ENCODE peak calls at places on chromosomes 11 and 22, in six cellular contexts. F is epithelial cell of proximal tubule, Y is Caco-2, Q is fibroblast of lung, Z is dorsolateral prefrontal cortex, A is fibroblast of pulmonary artery. O is an unnamed sample.

GRCh38 chr11:73393479-73394415 is 17.5 kb downstream of the RELT start:
- DNase-seq in F (no peak), Y (peak; percentile 89), Q (peak; percentile 82), Z (peak; percentile 58), A (peak; percentile 88), O (peak; percentile 46)

GRCh38 chr11:17753641-17754040 is 19.1 kb downstream of the KCNC1 start:
- DNase-seq in F (no peak), Y (no peak), Q (no peak), Z (no peak), A (no peak), O (no peak)

GRCh38 chr11:118082880-118083543 is 3.8 kb downstream of the SMIM35 start:
- DNase-seq in F (no peak), Y (no peak), Q (no peak), Z (no peak), A (no peak), O (no peak)

GRCh38 chr11:66969584-66970205 is 5.4 kb upstream of the C11orf86 start:
- DNase-seq in F (no peak), Y (no peak), Q (peak; percentile 85), Z (no peak), A (peak; percentile 75), O (no peak)

GRCh38 chr11:9851366-9851765 is 187.5 kb downstream of the SWAP70 start:
- DNase-seq in F (no peak), Y (no peak), Q (no peak), Z (no peak), A (peak; percentile 84), O (no peak)

GRCh38 chr22:50529416-50530279 is at the start of gene TYMP:
- DNase-seq in F (no peak), Y (no peak), Q (no peak), Z (no peak), A (no peak), O (no peak)

GRCh38 chr22:19868773-19869471 is 14.2 kb upstream of the GNB1L start:
- DNase-seq in F (no peak), Y (no peak), Q (no peak), Z (peak; percentile 63), A (no peak), O (no peak)

GRCh38 chr22:26573026-26573662 is 16.8 kb downstream of the TPST2 start:
- DNase-seq in F (no peak), Y (peak; percentile 9), Q (peak; percentile 56), Z (no peak), A (peak; percentile 72), O (no peak)

GRCh38 chr22:46666577-46667244 is 46.5 kb downstream of the GRAMD4 start:
- DNase-seq in F (no peak), Y (no peak), Q (no peak), Z (no peak), A (no peak), O (no peak)

GRCh38 chr11:130897262-130898182 is 18.8 kb downstream of the SNX19 start:
- DNase-seq in F (peak; percentile 92), Y (no peak), Q (peak; percentile 100), Z (no peak), A (peak; percentile 98), O (peak; percentile 86)

GRCh38 chr22:43848366-43849171 is 13.7 kb downstream of the SULT4A1 start:
- DNase-seq in F (no peak), Y (no peak), Q (peak; percentile 71), Z (peak; percentile 19), A (peak; percentile 36), O (no peak)
- TF ChIP-seq CTCF in F (peak; percentile 78), Y (no peak), Q (peak; percentile 39), Z (peak; percentile 29), A (peak; percentile 50), O (peak; percentile 76)

GRCh38 chr22:30178180-30179126 is 68.1 kb downstream of the LIF start:
- DNase-seq in F (no peak), Y (no peak), Q (no peak), Z (no peak), A (no peak), O (no peak)
- TF ChIP-seq CTCF in F (peak; percentile 37), Y (no peak), Q (no peak), Z (no peak), A (no peak), O (peak; percentile 19)

DNA sequence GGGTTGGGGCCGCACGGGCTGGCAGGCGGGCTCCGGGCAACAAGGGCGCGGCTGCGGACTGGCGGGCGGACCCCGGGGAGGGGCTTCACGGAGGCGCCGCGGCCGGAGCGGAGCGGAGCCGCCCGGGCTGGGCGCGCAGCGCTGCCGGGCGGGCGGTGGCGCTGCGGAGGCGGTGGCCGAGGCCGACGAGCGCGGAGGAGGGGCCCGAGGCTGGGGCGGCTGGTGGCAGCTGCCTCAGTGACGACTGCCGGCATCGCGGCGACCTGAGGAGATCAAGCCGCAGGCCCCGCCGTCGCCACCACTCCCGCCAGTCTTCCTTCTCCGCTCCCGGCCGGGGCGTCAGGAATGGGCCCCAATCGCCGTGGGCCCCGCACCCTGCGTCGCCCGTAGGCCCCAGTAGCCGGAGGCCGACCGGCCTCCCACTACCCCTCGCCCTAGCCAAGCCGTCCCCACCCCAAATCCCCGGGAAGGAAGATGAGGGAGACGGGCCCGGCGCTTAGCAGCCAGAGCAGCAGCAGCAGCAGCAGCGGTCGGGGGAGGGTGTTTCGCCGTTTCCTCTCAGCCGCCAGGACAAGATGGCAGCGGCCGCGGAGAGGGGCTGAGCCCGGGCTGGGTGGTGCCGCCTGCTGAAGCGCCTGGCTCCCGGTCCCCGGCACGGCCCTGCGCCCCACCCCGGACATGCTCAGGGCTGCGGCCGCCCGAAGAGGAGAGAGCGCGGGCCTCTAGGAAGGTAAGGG is at the start of gene HIPK3:
- DNase-seq in F (no peak), Y (peak; percentile 93), Q (peak; percentile 75), Z (peak; percentile 61), A (peak; percentile 75), O (no peak)
- TF ChIP-seq CTCF in F (no peak), Y (peak; percentile 27), Q (no peak), Z (peak; percentile 25), A (no peak), O (peak; percentile 74)

GRCh38 chr11:69644962-69645675 is 4.2 kb downstream of the CCND1 start:
- DNase-seq in F (no peak), Y (peak; percentile 38), Q (no peak), Z (no peak), A (no peak), O (no peak)

GRCh38 chr11:69644071-69644961 is 3.4 kb downstream of the CCND1 start:
- DNase-seq in F (no peak), Y (peak; percentile 51), Q (peak; percentile 97), Z (no peak), A (peak; percentile 91), O (peak; percentile 87)

GRCh38 chr11:69642549-69642912 is 1.6 kb downstream of the CCND1 start:
- DNase-seq in F (no peak), Y (peak; percentile 49), Q (no peak), Z (no peak), A (no peak), O (no peak)

GRCh38 chr11:69642913-69643632 is 2.1 kb downstream of the CCND1 start:
- DNase-seq in F (no peak), Y (peak; percentile 95), Q (peak; percentile 82), Z (peak; percentile 60), A (peak; percentile 84), O (no peak)

GRCh38 chr11:69643646-69644045 is 2.7 kb downstream of the CCND1 start:
- DNase-seq in F (no peak), Y (no peak), Q (no peak), Z (peak; percentile 18), A (no peak), O (no peak)
- TF ChIP-seq CTCF in F (no peak), Y (no peak), Q (no peak), Z (peak; percentile 16), A (no peak), O (no peak)

GRCh38 chr11:47507868-47508594 is 44.9 kb downstream of the CELF1 start:
- DNase-seq in F (no peak), Y (no peak), Q (no peak), Z (no peak), A (no peak), O (no peak)

GRCh38 chr11:47508595-47509555 is 44.1 kb downstream of the CELF1 start:
- DNase-seq in F (no peak), Y (no peak), Q (no peak), Z (no peak), A (no peak), O (no peak)

GRCh38 chr11:47507016-47507631 is 45.8 kb downstream of the CELF1 start:
- DNase-seq in F (no peak), Y (no peak), Q (peak; percentile 32), Z (no peak), A (no peak), O (no peak)

GRCh38 chr11:47504910-47505309 is 48.0 kb downstream of the CELF1 start:
- DNase-seq in F (no peak), Y (no peak), Q (no peak), Z (no peak), A (no peak), O (no peak)

GRCh38 chr11:47506363-47506762 is 46.6 kb downstream of the CELF1 start:
- DNase-seq in F (no peak), Y (no peak), Q (peak; percentile 62), Z (no peak), A (no peak), O (no peak)
- TF ChIP-seq CTCF in F (no peak), Y (no peak), Q (no peak), Z (no peak), A (no peak), O (no peak)

GRCh38 chr11:64077607-64078006 is 41.9 kb downstream of the FLRT1 start:
- DNase-seq in F (no peak), Y (no peak), Q (no peak), Z (no peak), A (no peak), O (no peak)

GRCh38 chr11:64080390-64080789 is 44.7 kb downstream of the FLRT1 start:
- DNase-seq in F (no peak), Y (no peak), Q (no peak), Z (no peak), A (no peak), O (no peak)

GRCh38 chr11:64076764-64077163 is 41.0 kb downstream of the FLRT1 start:
- DNase-seq in F (no peak), Y (no peak), Q (no peak), Z (no peak), A (no peak), O (no peak)

GRCh38 chr11:64078294-64078693 is 42.6 kb downstream of the FLRT1 start:
- DNase-seq in F (no peak), Y (no peak), Q (no peak), Z (no peak), A (no peak), O (no peak)

DNA sequence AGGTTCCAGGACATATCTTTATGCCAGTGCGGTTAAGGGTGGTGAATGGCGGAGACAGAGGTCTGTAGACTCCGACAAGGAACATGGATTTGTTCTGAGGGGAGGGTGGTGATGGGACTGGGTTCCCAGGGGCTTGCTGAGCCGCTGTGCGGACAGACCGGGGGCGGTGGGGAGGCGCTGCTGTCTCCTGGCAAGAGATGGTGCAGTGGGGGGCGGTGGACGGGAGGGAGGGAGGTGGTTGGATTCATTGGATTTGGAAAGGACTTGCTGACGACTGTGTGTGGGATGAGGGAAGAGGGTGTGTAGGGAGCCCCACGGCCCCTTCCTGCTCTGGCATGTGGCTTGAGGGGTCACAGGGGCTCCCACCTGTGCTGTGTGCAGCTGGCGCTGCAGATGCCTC is 43.2 kb downstream of the FLRT1 start:
- DNase-seq in F (no peak), Y (no peak), Q (no peak), Z (no peak), A (no peak), O (no peak)
- TF ChIP-seq CTCF in F (no peak), Y (no peak), Q (no peak), Z (no peak), A (no peak), O (no peak)